ENCODE peak calls at places on chromosomes 16 and 17, in five cellular contexts. One of them, this sample, is unnamed.

GRCh38 chr16:12588510-12588909 is 215.2 kb downstream of the CPPED1 start:
- DNase-seq in keratinocyte: no peak
- DNase-seq in colonic mucosa: no peak
- DNase-seq in PC-3: no peak
- DNase-seq in heart right ventricle: no peak
- DNase-seq in this sample: no peak

GRCh38 chr16:11781773-11782172 is 15.3 kb downstream of the ZC3H7A start:
- DNase-seq in heart right ventricle: no peak
- DNase-seq in colonic mucosa: no peak
- DNase-seq in keratinocyte: peak
- DNase-seq in PC-3: no peak
- DNase-seq in this sample: no peak

GRCh38 chr16:53789159-53789558 is 85.2 kb downstream of the FTO start:
- DNase-seq in colonic mucosa: no peak
- DNase-seq in PC-3: no peak
- DNase-seq in keratinocyte: no peak
- DNase-seq in heart right ventricle: no peak
- DNase-seq in this sample: no peak

GRCh38 chr16:68091604-68092261 is 6.6 kb downstream of the NFATC3 start:
- DNase-seq in colonic mucosa: no peak
- DNase-seq in heart right ventricle: no peak
- DNase-seq in keratinocyte: peak
- DNase-seq in PC-3: peak
- DNase-seq in this sample: no peak

GRCh38 chr17:10631048-10631700 is 25.9 kb downstream of the MYH3 start:
- DNase-seq in colonic mucosa: peak
- DNase-seq in heart right ventricle: no peak
- DNase-seq in keratinocyte: no peak
- DNase-seq in PC-3: peak
- DNase-seq in this sample: peak

GRCh38 chr17:31570231-31570630 is 178.8 kb downstream of the RAB11FIP4 start:
- DNase-seq in colonic mucosa: no peak
- DNase-seq in keratinocyte: no peak
- DNase-seq in heart right ventricle: no peak
- DNase-seq in PC-3: no peak
- DNase-seq in this sample: no peak

GRCh38 chr17:82298538-82299421 is 18.6 kb downstream of the CD7 start:
- DNase-seq in heart right ventricle: no peak
- DNase-seq in colonic mucosa: no peak
- DNase-seq in keratinocyte: no peak
- DNase-seq in PC-3: no peak
- DNase-seq in this sample: no peak

GRCh38 chr17:33201255-33201654 is 91.8 kb downstream of the ASIC2 start:
- DNase-seq in keratinocyte: no peak
- DNase-seq in PC-3: no peak
- DNase-seq in heart right ventricle: no peak
- DNase-seq in colonic mucosa: no peak
- DNase-seq in this sample: no peak

GRCh38 chr16:2919511-2920255 is 8.0 kb downstream of the FLYWCH1 start:
- DNase-seq in colonic mucosa: peak
- DNase-seq in PC-3: peak
- DNase-seq in heart right ventricle: no peak
- DNase-seq in keratinocyte: no peak
- DNase-seq in this sample: no peak

GRCh38 chr16:3223913-3224515 is 10.9 kb downstream of the ZNF200 start:
- DNase-seq in heart right ventricle: no peak
- DNase-seq in colonic mucosa: no peak
- DNase-seq in keratinocyte: no peak
- DNase-seq in PC-3: no peak
- DNase-seq in this sample: no peak

GRCh38 chr17:56679148-56679766 is 85.8 kb downstream of the NOG start:
- DNase-seq in PC-3: peak
- DNase-seq in colonic mucosa: no peak
- DNase-seq in heart right ventricle: no peak
- DNase-seq in keratinocyte: no peak
- DNase-seq in this sample: no peak

GRCh38 chr17:38467491-38467890 is 39.2 kb downstream of the ARHGAP23 start:
- DNase-seq in keratinocyte: no peak
- DNase-seq in colonic mucosa: no peak
- DNase-seq in PC-3: no peak
- DNase-seq in heart right ventricle: no peak
- DNase-seq in this sample: no peak

GRCh38 chr17:81396722-81397313 is 1.6 kb downstream of the BAHCC1 start:
- DNase-seq in colonic mucosa: peak
- DNase-seq in PC-3: peak
- DNase-seq in heart right ventricle: peak
- DNase-seq in keratinocyte: no peak
- DNase-seq in this sample: no peak

GRCh38 chr16:47565454-47565853 is 104.3 kb downstream of the PHKB start:
- DNase-seq in colonic mucosa: peak
- DNase-seq in heart right ventricle: peak
- DNase-seq in keratinocyte: no peak
- DNase-seq in PC-3: peak
- DNase-seq in this sample: no peak

GRCh38 chr16:3579776-3580175 is 2.6 kb upstream of the NLRC3 start:
- DNase-seq in colonic mucosa: no peak
- DNase-seq in keratinocyte: no peak
- DNase-seq in PC-3: no peak
- DNase-seq in heart right ventricle: no peak
- DNase-seq in this sample: no peak

GRCh38 chr17:80908206-80908605 is 83.4 kb upstream of the CHMP6 start:
- DNase-seq in colonic mucosa: no peak
- DNase-seq in keratinocyte: no peak
- DNase-seq in PC-3: no peak
- DNase-seq in heart right ventricle: no peak
- DNase-seq in this sample: no peak

GRCh38 chr17:50118828-50119218 is 11.1 kb downstream of the SAMD14 start:
- DNase-seq in PC-3: no peak
- DNase-seq in heart right ventricle: no peak
- DNase-seq in keratinocyte: no peak
- DNase-seq in colonic mucosa: no peak
- DNase-seq in this sample: no peak

GRCh38 chr17:50114849-50115357 is 15.1 kb downstream of the SAMD14 start:
- DNase-seq in keratinocyte: no peak
- DNase-seq in heart right ventricle: no peak
- DNase-seq in colonic mucosa: peak
- DNase-seq in PC-3: peak
- DNase-seq in this sample: no peak

GRCh38 chr17:50115744-50116143 is 14.2 kb downstream of the SAMD14 start:
- DNase-seq in colonic mucosa: no peak
- DNase-seq in PC-3: no peak
- DNase-seq in keratinocyte: no peak
- DNase-seq in heart right ventricle: no peak
- DNase-seq in this sample: no peak

GRCh38 chr17:50118076-50118827 is 11.7 kb downstream of the SAMD14 start:
- DNase-seq in PC-3: no peak
- DNase-seq in heart right ventricle: no peak
- DNase-seq in colonic mucosa: no peak
- DNase-seq in keratinocyte: no peak
- DNase-seq in this sample: no peak

DNA sequence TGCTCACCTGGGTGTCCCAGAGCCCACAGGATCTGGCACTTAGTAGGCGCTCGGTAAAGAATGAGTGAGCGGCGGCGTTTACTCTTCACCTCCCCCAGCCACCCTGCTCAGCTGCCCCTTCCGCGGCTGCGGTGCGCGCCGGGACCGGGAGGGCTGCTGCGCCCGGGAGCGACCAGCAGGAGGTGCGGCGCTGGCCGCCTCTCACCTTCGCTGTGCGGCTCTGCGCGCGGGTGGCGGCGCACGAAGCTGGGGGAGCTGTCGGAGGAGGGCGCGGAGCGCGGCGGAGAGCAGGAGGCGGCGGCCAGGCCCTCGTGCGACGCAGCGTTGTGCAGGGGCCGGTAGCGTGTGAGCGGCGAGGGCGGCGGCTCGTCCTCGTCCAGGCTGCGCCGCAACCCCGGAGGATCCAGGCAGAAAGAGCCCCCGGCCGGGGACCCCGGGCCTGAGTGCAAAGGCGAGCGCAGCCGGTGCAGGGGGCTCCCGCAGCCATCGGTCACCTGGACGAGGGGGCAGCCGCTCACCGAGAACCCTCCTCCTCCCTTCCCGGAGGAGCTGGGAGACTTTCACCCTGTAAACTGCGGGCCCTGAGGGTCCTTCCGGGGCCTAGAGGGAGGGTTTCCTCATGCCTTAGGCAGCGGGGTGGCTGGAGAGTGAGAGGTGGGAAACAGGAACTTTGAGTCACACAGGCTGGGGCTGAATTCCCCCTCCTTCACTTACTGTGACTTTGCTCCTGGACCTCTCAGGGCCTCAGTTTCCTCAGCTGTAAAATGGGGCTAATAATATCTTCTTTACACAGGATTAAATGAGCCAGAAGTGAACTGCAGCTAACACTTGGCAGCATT is 12.5 kb downstream of the SAMD14 start:
- DNase-seq in colonic mucosa: peak
- DNase-seq in keratinocyte: no peak
- DNase-seq in heart right ventricle: peak
- DNase-seq in PC-3: peak
- DNase-seq in this sample: peak
- TF ChIP-seq CTCF in colonic mucosa: peak
- TF ChIP-seq CTCF in keratinocyte: peak
- TF ChIP-seq CTCF in heart right ventricle: peak
- TF ChIP-seq CTCF in PC-3: peak
- TF ChIP-seq CTCF in this sample: peak

DNA sequence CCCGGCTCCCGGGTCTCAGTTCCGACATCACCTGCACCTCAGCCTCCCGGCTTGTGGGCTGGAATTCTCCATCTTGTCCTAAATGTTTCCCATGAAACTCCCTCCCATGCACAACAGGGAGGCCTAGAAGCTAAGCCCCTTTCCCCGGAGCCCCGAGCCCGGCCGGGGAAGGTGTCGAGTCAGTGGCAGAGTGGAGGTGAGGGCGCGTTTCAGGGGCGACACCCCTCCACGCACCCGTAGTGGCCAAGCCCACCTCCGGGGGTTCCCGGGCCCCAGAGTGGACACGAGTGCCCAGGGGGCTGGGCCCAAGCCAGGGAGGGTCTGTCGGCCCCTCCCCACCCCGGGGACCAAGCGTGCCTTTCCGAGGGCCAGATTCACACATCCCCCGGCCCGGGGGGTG is 25.0 kb upstream of the C1QTNF8 start:
- DNase-seq in keratinocyte: no peak
- DNase-seq in PC-3: no peak
- DNase-seq in colonic mucosa: no peak
- DNase-seq in heart right ventricle: no peak
- DNase-seq in this sample: no peak
- TF ChIP-seq CTCF in keratinocyte: no peak
- TF ChIP-seq CTCF in PC-3: no peak
- TF ChIP-seq CTCF in colonic mucosa: no peak
- TF ChIP-seq CTCF in heart right ventricle: no peak
- TF ChIP-seq CTCF in this sample: no peak

GRCh38 chr16:30398660-30399434 is 3.6 kb downstream of the ZNF48 start:
- DNase-seq in keratinocyte: no peak
- DNase-seq in PC-3: no peak
- DNase-seq in colonic mucosa: no peak
- DNase-seq in heart right ventricle: no peak
- DNase-seq in this sample: no peak

GRCh38 chr16:30401768-30402425 is 5.5 kb upstream of the ZNF771 start:
- DNase-seq in colonic mucosa: no peak
- DNase-seq in PC-3: no peak
- DNase-seq in heart right ventricle: no peak
- DNase-seq in keratinocyte: no peak
- DNase-seq in this sample: no peak

GRCh38 chr16:30397056-30397455 is 1.8 kb downstream of the ZNF48 start:
- DNase-seq in PC-3: no peak
- DNase-seq in heart right ventricle: no peak
- DNase-seq in keratinocyte: no peak
- DNase-seq in colonic mucosa: no peak
- DNase-seq in this sample: no peak

GRCh38 chr16:30397776-30398659 is 2.8 kb downstream of the ZNF48 start:
- DNase-seq in keratinocyte: no peak
- DNase-seq in PC-3: no peak
- DNase-seq in colonic mucosa: no peak
- DNase-seq in heart right ventricle: no peak
- DNase-seq in this sample: no peak

GRCh38 chr16:30399435-30400186 is 4.4 kb downstream of the ZNF48 start:
- DNase-seq in keratinocyte: no peak
- DNase-seq in colonic mucosa: no peak
- DNase-seq in heart right ventricle: no peak
- DNase-seq in PC-3: peak
- DNase-seq in this sample: no peak
- TF ChIP-seq CTCF in keratinocyte: no peak
- TF ChIP-seq CTCF in colonic mucosa: no peak
- TF ChIP-seq CTCF in heart right ventricle: no peak
- TF ChIP-seq CTCF in PC-3: no peak
- TF ChIP-seq CTCF in this sample: no peak

DNA sequence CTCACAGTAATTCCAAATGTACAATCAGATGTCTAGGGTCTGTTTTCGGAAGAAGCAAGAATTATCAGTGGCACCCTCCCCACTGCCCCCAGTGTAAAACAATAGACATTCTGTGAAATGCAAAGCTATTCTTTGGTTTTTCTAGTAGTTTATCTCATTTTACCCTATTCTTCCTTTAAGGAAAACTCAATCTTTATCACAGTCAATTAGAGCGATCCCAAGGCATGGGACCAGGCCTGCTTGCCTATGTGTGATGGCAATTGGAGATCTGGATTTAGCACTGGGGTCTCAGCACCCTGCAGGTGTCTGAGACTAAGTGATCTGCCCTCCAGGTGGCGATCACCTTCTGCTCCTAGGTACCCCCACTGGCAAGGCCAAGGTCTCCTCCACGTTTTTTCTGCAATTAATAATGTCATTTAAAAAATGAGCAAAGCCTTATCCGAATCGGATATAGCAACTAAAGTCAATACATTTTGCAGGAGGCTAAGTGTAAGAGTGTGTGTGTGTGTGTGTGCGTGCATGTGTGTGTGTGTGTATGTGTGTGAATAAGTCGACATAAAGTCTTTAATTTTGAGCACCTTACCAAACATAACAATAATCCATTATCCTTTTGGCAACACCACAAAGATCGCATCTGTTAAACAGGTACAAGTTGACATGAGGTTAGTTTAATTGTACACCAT is 59.7 kb downstream of the HLF start:
- DNase-seq in PC-3: no peak
- DNase-seq in heart right ventricle: no peak
- DNase-seq in keratinocyte: no peak
- DNase-seq in colonic mucosa: no peak
- DNase-seq in this sample: no peak
- TF ChIP-seq CTCF in PC-3: peak
- TF ChIP-seq CTCF in heart right ventricle: no peak
- TF ChIP-seq CTCF in keratinocyte: no peak
- TF ChIP-seq CTCF in colonic mucosa: no peak
- TF ChIP-seq CTCF in this sample: no peak